ENCODE peak calls at places on chromosome 14, in five cellular contexts. B is foreskin fibroblast; E is A549; M is stimulated activated CD4-positive, alpha-beta T cell treated with anti-CD3 and anti-CD28 coated beads, Interleukin-1b, Interleukin-23, amount 100 ng/mL, for 24 hours; L is endothelial cell. A is an unnamed sample.

GRCh38 chr14:34650786-34651584 is 21.0 kb upstream of the SNX6 start:
- DNase-seq in L (no peak), E (peak), M (no peak), B (peak), A (peak)

GRCh38 chr14:91265404-91265803 is 20.9 kb upstream of the GPR68 start:
- DNase-seq in M (no peak), E (no peak), B (no peak), L (no peak), A (no peak)

GRCh38 chr14:50542941-50543418 is 10.6 kb upstream of the MAP4K5 start:
- DNase-seq in L (peak), M (no peak), E (peak), B (peak), A (peak)

GRCh38 chr14:31029016-31029970 is 3.1 kb upstream of the STRN3 start:
- DNase-seq in B (no peak), L (no peak), M (no peak), E (no peak), A (peak)

GRCh38 chr14:72547999-72548398 is 345.9 kb downstream of the DPF3 start:
- DNase-seq in M (no peak), B (no peak), E (no peak), L (no peak), A (no peak)

GRCh38 chr14:55353686-55354467 is 57.8 kb downstream of the ATG14 start:
- DNase-seq in E (no peak), M (no peak), B (no peak), L (no peak), A (no peak)

GRCh38 chr14:102084931-102085330 is 1.9 kb downstream of the HSP90AA1 start:
- DNase-seq in B (no peak), L (no peak), M (no peak), E (no peak), A (no peak)

GRCh38 chr14:30681752-30682355 is 59.7 kb downstream of the SCFD1 start:
- DNase-seq in E (peak), L (no peak), M (no peak), B (peak), A (no peak)

GRCh38 chr14:105139212-105139825 is 29.3 kb downstream of the JAG2 start:
- DNase-seq in B (no peak), E (no peak), M (no peak), L (peak), A (no peak)

GRCh38 chr14:103528158-103528511 is 861 bp upstream of the TRMT61A start:
- DNase-seq in M (no peak), E (no peak), L (no peak), B (peak), A (no peak)

GRCh38 chr14:74963178-74963704 is 7.8 kb upstream of the PGF start:
- DNase-seq in L (no peak), M (no peak), E (no peak), B (no peak), A (no peak)

GRCh38 chr14:55015006-55015405 is 11.9 kb downstream of the WDHD1 start:
- DNase-seq in B (no peak), E (no peak), M (no peak), L (no peak), A (no peak)